ENCODE peak calls at places on chromosomes 6 and 20, in ten cellular contexts. X, N, R, L, E, P, K, D, S and Q are unnamed samples.
A peak's percentile ranks its signal among the peaks of the same experiment; 100 is the strongest.

GRCh38 chr6:105808571-105808970 is 277.6 kb upstream of the PRDM1 start:
- DNase-seq in X (no peak), N (no peak), R (no peak), L (no peak), E (no peak), P (no peak), K (no peak), D (no peak), S (no peak), Q (no peak)

GRCh38 chr6:157380458-157380778 is 572 bp upstream of the ZDHHC14 start:
- DNase-seq in X (no peak), N (no peak), R (no peak), L (no peak), E (no peak), P (no peak), K (no peak), D (no peak), S (no peak), Q (no peak)

GRCh38 chr6:71453307-71453706 is 164.7 kb downstream of the OGFRL1 start:
- DNase-seq in X (no peak), N (no peak), R (no peak), L (no peak), E (no peak), P (no peak), K (no peak), D (no peak), S (no peak), Q (no peak)

GRCh38 chr6:43186019-43186418 is 4.0 kb downstream of the CUL9 start:
- DNase-seq in X (no peak), N (no peak), R (no peak), L (no peak), E (no peak), P (no peak), K (no peak), D (no peak), S (no peak), Q (no peak)

GRCh38 chr20:45115829-45116228 is 855 bp upstream of the WFDC5 start:
- DNase-seq in X (no peak), N (no peak), R (no peak), L (no peak), E (no peak), P (no peak), K (no peak), D (no peak), S (no peak), Q (no peak)

GRCh38 chr6:41546475-41546865 is 289 bp downstream of the FOXP4 start:
- DNase-seq in X (no peak), N (no peak), R (no peak), L (no peak), E (no peak), P (no peak), K (no peak), D (no peak), S (peak; percentile 46), Q (no peak)

GRCh38 chr6:14707971-14708465 is 537.9 kb upstream of the JARID2 start:
- DNase-seq in X (no peak), N (no peak), R (no peak), L (no peak), E (no peak), P (no peak), K (no peak), D (no peak), S (no peak), Q (no peak)

GRCh38 chr6:6320901-6321300 is 439 bp upstream of the F13A1 start:
- DNase-seq in X (peak; percentile 17), N (no peak), R (no peak), L (no peak), E (no peak), P (no peak), K (no peak), D (no peak), S (no peak), Q (no peak)

GRCh38 chr6:53112871-53113270 is 35.8 kb downstream of the GCM1 start:
- DNase-seq in X (no peak), N (no peak), R (no peak), L (no peak), E (no peak), P (no peak), K (no peak), D (no peak), S (no peak), Q (no peak)

GRCh38 chr6:21522773-21523490 is 70.6 kb upstream of the SOX4 start:
- DNase-seq in X (no peak), N (no peak), R (no peak), L (no peak), E (peak; percentile 20), P (no peak), K (no peak), D (no peak), S (no peak), Q (no peak)

GRCh38 chr20:63214514-63214913 is 1.4 kb downstream of the YTHDF1 start:
- DNase-seq in X (no peak), N (no peak), R (no peak), L (no peak), E (no peak), P (no peak), K (no peak), D (no peak), S (no peak), Q (no peak)

GRCh38 chr20:50366270-50367103 is 143.7 kb upstream of the PTPN1 start:
- DNase-seq in X (peak; percentile 56), N (no peak), R (peak; percentile 93), L (no peak), E (no peak), P (peak; percentile 24), K (no peak), D (no peak), S (no peak), Q (no peak)

GRCh38 chr6:43274916-43275597 is 23.0 kb upstream of the SLC22A7 start:
- DNase-seq in X (no peak), N (no peak), R (peak; percentile 89), L (peak; percentile 5), E (no peak), P (no peak), K (peak; percentile 36), D (no peak), S (peak; percentile 19), Q (no peak)

GRCh38 chr20:58222446-58222845 is 6.0 kb downstream of the ANKRD60 start:
- DNase-seq in X (no peak), N (no peak), R (no peak), L (no peak), E (no peak), P (no peak), K (no peak), D (no peak), S (no peak), Q (no peak)